ENCODE peak calls at places on chromosomes 16 and 17, in nine cellular contexts. Y, N, V, E, F, B, Z, G and O are unnamed samples. For H3K9me2, the result is how much of the 10 kb centered on the place peaks cover.

GRCh38 chr16:67723151-67723915 is 4.2 kb upstream of the GFOD2 start:
- DNase-seq in Y (peak), N (no peak), V (no peak), E (no peak), F (peak), B (no peak), Z (no peak), G (no peak), O (peak)

GRCh38 chr17:33163827-33164555 is 129.1 kb downstream of the ASIC2 start:
- DNase-seq in Y (peak), N (no peak), V (no peak), E (no peak), F (no peak), B (no peak), Z (no peak), G (no peak), O (no peak)

GRCh38 chr16:57556941-57557541 is 14.6 kb downstream of the ADGRG5 start:
- DNase-seq in Y (no peak), N (no peak), V (no peak), E (no peak), F (no peak), B (no peak), Z (no peak), G (no peak), O (no peak)

GRCh38 chr16:84055366-84055765 is 12.8 kb upstream of the SLC38A8 start:
- DNase-seq in Y (no peak), N (no peak), V (no peak), E (no peak), F (no peak), B (no peak), Z (no peak), G (no peak), O (no peak)

GRCh38 chr16:88810868-88811599 is 694 bp downstream of the APRT start:
- DNase-seq in Y (peak), N (peak), V (peak), E (peak), F (no peak), B (peak), Z (peak), G (peak), O (peak)

GRCh38 chr17:76417499-76418143 is 33.2 kb downstream of the SPHK1 start:
- DNase-seq in Y (no peak), N (peak), V (no peak), E (no peak), F (no peak), B (no peak), Z (no peak), G (no peak), O (no peak)

GRCh38 chr16:71367243-71367976 is 8.9 kb downstream of the CALB2 start:
- DNase-seq in Y (peak), N (peak), V (peak), E (peak), F (peak), B (peak), Z (peak), G (peak), O (peak)

GRCh38 chr16:68335175-68335574 is 24.4 kb downstream of the PRMT7 start:
- DNase-seq in Y (peak), N (no peak), V (no peak), E (no peak), F (no peak), B (no peak), Z (no peak), G (no peak), O (no peak)

GRCh38 chr17:73820686-73821448 is 176.6 kb upstream of the SDK2 start:
- DNase-seq in Y (peak), N (peak), V (no peak), E (peak), F (no peak), B (peak), Z (peak), G (peak), O (no peak)

GRCh38 chr16:50320310-50320709 is 48.5 kb downstream of the BRD7 start:
- DNase-seq in Y (no peak), N (no peak), V (no peak), E (no peak), F (no peak), B (no peak), Z (no peak), G (no peak), O (no peak)

GRCh38 chr16:50114357-50115129 is 38.6 kb upstream of the TENT4B start:
- DNase-seq in Y (peak), N (no peak), V (no peak), E (peak), F (peak), B (no peak), Z (no peak), G (no peak), O (peak)

GRCh38 chr17:68101992-68102758 is 66.6 kb downstream of the KPNA2 start:
- DNase-seq in Y (peak), N (peak), V (no peak), E (peak), F (no peak), B (peak), Z (peak), G (peak), O (peak)

GRCh38 chr16:73480381-73480780 is 432.5 kb upstream of the ZFHX3 start:
- DNase-seq in Y (no peak), N (no peak), V (no peak), E (peak), F (no peak), B (no peak), Z (no peak), G (no peak), O (no peak)

GRCh38 chr17:66538776-66539175 is 236.4 kb downstream of the PRKCA start:
- DNase-seq in Y (no peak), N (no peak), V (no peak), E (no peak), F (no peak), B (peak), Z (peak), G (no peak), O (no peak)

GRCh38 chr16:54955757-54956156 is 25.1 kb downstream of the IRX5 start:
- DNase-seq in Y (no peak), N (no peak), V (no peak), E (no peak), F (no peak), B (no peak), Z (no peak), G (no peak), O (no peak)

GRCh38 chr17:78258323-78259229 is 27.1 kb downstream of the TMEM235 start:
- DNase-seq in Y (peak), N (peak), V (peak), E (peak), F (no peak), B (peak), Z (no peak), G (peak), O (no peak)

GRCh38 chr16:83335076-83335475 is 472.7 kb upstream of the HSBP1 start:
- DNase-seq in Y (no peak), N (no peak), V (no peak), E (no peak), F (no peak), B (no peak), Z (no peak), G (no peak), O (no peak)

GRCh38 chr17:78940708-78941107 is 15.5 kb upstream of the TIMP2 start:
- DNase-seq in Y (no peak), N (no peak), V (no peak), E (peak), F (no peak), B (no peak), Z (no peak), G (no peak), O (peak)

GRCh38 chr17:63382136-63382535 is 64.0 kb downstream of the CYB561 start:
- DNase-seq in Y (peak), N (no peak), V (no peak), E (no peak), F (no peak), B (no peak), Z (no peak), G (no peak), O (no peak)

GRCh38 chr17:34886831-34887230 is 74.4 kb downstream of the CCT6B start:
- DNase-seq in Y (no peak), N (peak), V (no peak), E (no peak), F (no peak), B (no peak), Z (no peak), G (no peak), O (no peak)

GRCh38 chr17:29357232-29357631 is 32.9 kb upstream of the TAOK1 start:
- DNase-seq in Y (no peak), N (no peak), V (no peak), E (no peak), F (no peak), B (no peak), Z (no peak), G (no peak), O (no peak)

GRCh38 chr17:10105513-10106001 is 92.8 kb downstream of the GAS7 start:
- DNase-seq in Y (peak), N (no peak), V (no peak), E (no peak), F (no peak), B (no peak), Z (no peak), G (peak), O (no peak)

GRCh38 chr16:1808691-1809090 is 15.2 kb upstream of the IGFALS start:
- DNase-seq in Y (no peak), N (no peak), V (no peak), E (no peak), F (no peak), B (no peak), Z (no peak), G (no peak), O (no peak)

GRCh38 chr17:49677134-49677932 is 564 bp downstream of the SPOP start:
- DNase-seq in Y (peak), N (peak), V (peak), E (peak), F (peak), B (peak), Z (peak), G (peak), O (peak)

GRCh38 chr17:78541488-78542237 is 35.5 kb downstream of the DNAH17 start:
- DNase-seq in Y (peak), N (no peak), V (no peak), E (no peak), F (peak), B (no peak), Z (peak), G (no peak), O (peak)

GRCh38 chr16:58614860-58615259 is 14.8 kb downstream of the CNOT1 start:
- DNase-seq in Y (peak), N (no peak), V (no peak), E (peak), F (no peak), B (no peak), Z (no peak), G (no peak), O (no peak)

GRCh38 chr17:63881935-63882601 is at the start of gene GH2:
- DNase-seq in Y (peak), N (peak), V (peak), E (peak), F (peak), B (peak), Z (peak), G (peak), O (peak)

GRCh38 chr17:36498560-36499300 is 12.2 kb downstream of the ZNHIT3 start:
- DNase-seq in Y (no peak), N (no peak), V (no peak), E (no peak), F (no peak), B (peak), Z (no peak), G (no peak), O (no peak)

GRCh38 chr17:57875109-57876022 is 25.5 kb upstream of the MRPS23 start:
- DNase-seq in Y (peak), N (no peak), V (peak), E (peak), F (peak), B (peak), Z (no peak), G (peak), O (peak)
- H3K4me3 ChIP-seq in Y (peak), N (no peak), V (no peak), E (peak), F (no peak), B (peak), Z (no peak), G (no peak), O (peak)

GRCh38 chr17:69448431-69449102 is 34.1 kb downstream of the MAP2K6 start:
- DNase-seq in Y (no peak), N (no peak), V (no peak), E (peak), F (no peak), B (peak), Z (no peak), G (no peak), O (no peak)

GRCh38 chr17:69443138-69443537 is 28.6 kb downstream of the MAP2K6 start:
- DNase-seq in Y (no peak), N (no peak), V (no peak), E (no peak), F (no peak), B (no peak), Z (no peak), G (no peak), O (no peak)

GRCh38 chr17:69444023-69444422 is 29.5 kb downstream of the MAP2K6 start:
- DNase-seq in Y (no peak), N (no peak), V (no peak), E (no peak), F (no peak), B (no peak), Z (no peak), G (no peak), O (no peak)

GRCh38 chr17:69447726-69448125 is 33.2 kb downstream of the MAP2K6 start:
- DNase-seq in Y (peak), N (no peak), V (no peak), E (no peak), F (no peak), B (no peak), Z (no peak), G (no peak), O (no peak)

GRCh38 chr17:69445132-69445531 is 30.6 kb downstream of the MAP2K6 start:
- DNase-seq in Y (no peak), N (no peak), V (no peak), E (no peak), F (no peak), B (no peak), Z (no peak), G (no peak), O (no peak)
- H3K9me2 ChIP-seq in Y (under half), N (under half), V (under half), E (under half), F (under half), B (under half), Z (under half), G (under half), O (under half)

GRCh38 chr16:5349101-5349500 is 251.5 kb upstream of the EEF2KMT start:
- DNase-seq in Y (no peak), N (no peak), V (no peak), E (no peak), F (no peak), B (no peak), Z (no peak), G (no peak), O (no peak)
- H3K4me3 ChIP-seq in Y (no peak), N (no peak), V (no peak), E (no peak), F (no peak), B (no peak), Z (no peak), G (no peak), O (no peak)

DNA sequence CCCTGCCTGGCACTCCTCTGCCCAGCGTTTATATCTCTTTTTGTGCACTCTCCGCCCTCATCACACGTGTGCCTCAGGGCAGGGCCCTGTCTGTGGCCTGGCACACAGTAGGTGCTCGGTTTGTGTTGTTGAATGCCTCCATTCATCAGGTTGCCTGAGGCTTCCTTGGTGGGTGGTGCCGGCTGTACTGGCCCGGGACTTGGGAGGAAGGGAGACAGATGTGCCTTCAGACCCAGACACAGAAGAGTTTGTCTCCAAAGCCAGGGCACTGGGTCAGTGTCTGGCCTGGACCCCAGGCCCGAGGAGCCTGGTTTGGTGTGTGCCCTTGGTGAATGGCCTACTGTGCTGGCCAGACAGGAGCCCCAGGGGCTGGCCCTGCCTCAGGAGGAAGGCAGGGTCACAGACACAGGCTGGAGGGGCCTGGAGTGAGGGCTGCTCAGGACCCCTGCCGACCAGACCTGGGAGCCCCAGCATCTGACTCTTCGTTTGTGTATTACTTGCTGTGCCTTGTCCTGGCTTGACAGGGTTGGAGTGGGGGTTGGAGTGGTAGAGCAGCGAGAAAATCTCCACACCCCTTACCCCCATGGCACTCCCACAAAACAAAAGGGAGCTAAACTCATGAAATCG is 71.7 kb downstream of the RAI1 start:
- DNase-seq in Y (peak), N (peak), V (no peak), E (no peak), F (peak), B (no peak), Z (no peak), G (no peak), O (no peak)
- H3K9me2 ChIP-seq in Y (under half), N (under half), V (under half), E (under half), F (under half), B (under half), Z (under half), G (under half), O (under half)

GRCh38 chr17:7930841-7931631 is 710 bp downstream of the TRAPPC1 start:
- DNase-seq in Y (no peak), N (no peak), V (no peak), E (peak), F (no peak), B (no peak), Z (peak), G (no peak), O (no peak)

GRCh38 chr17:7931709-7932482 is at the start of the genes CNTROB and TRAPPC1:
- DNase-seq in Y (peak), N (peak), V (peak), E (peak), F (peak), B (peak), Z (peak), G (peak), O (peak)

GRCh38 chr17:7927596-7927995 is 2.1 kb downstream of the KCNAB3 start:
- DNase-seq in Y (no peak), N (no peak), V (no peak), E (no peak), F (no peak), B (no peak), Z (no peak), G (no peak), O (no peak)

GRCh38 chr17:7932483-7932891 is 481 bp downstream of the CNTROB start:
- DNase-seq in Y (peak), N (peak), V (peak), E (peak), F (no peak), B (peak), Z (peak), G (peak), O (peak)

GRCh38 chr17:7929158-7930029 is at the start of gene KCNAB3:
- DNase-seq in Y (peak), N (no peak), V (no peak), E (peak), F (no peak), B (peak), Z (peak), G (peak), O (no peak)
- H3K4me3 ChIP-seq in Y (no peak), N (peak), V (no peak), E (peak), F (no peak), B (peak), Z (peak), G (no peak), O (peak)

GRCh38 chr16:76386784-76387183 is 109.6 kb downstream of the CNTNAP4 start:
- DNase-seq in Y (no peak), N (no peak), V (no peak), E (no peak), F (no peak), B (no peak), Z (no peak), G (no peak), O (peak)
- H3K9me2 ChIP-seq in Y (under half), N (under half), V (under half), E (under half), F (under half), B (under half), Z (under half), G (under half), O (under half)

DNA sequence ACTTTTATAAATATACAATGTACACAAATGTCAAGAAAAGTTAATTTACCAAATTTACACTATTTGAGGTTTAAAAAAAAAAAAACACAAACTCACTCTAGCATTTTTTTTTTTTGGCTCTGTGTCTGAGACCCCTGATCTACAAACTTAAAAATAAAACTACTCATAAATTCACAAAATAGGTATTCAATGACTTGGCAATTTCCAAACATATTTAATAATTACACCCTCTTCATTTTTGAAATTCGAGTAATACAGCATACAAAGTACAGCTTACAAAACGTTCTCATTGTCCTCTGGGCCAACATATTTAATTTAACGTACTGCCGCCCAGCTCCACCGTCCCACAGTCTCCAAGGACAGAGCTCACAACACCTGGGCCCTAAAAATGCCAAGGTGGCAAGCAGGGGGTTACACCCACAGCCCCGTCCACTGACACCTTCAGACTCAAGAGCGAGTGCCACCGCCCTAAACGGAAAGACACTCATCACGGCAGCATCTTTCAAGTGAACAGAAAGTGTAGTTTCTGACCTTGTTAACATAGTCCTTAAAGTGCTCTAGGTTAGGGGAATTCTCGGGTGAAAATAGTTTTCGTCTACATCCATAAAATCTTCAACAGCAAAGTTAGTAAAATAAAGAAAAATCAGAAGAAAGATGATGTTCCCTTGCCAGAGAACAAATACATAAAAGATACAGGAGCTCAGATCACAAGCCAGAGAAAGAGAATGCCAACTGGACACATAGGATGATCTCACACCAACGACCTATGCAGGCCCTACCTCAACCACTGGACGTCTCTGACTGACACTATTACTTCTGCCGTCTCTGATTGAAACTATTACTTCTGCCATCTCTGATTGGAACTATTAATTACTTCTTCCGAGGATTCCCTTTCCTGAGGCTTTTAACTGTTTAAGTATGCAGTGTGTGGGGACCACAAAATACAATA is 4.2 kb downstream of the ADCY9 start:
- DNase-seq in Y (peak), N (no peak), V (no peak), E (no peak), F (no peak), B (no peak), Z (no peak), G (no peak), O (peak)
- H3K4me3 ChIP-seq in Y (peak), N (no peak), V (no peak), E (peak), F (no peak), B (peak), Z (no peak), G (peak), O (peak)